ENCODE peak calls at places on chromosomes 13 and 19, in six cellular contexts. M, C, P, V, F and G are unnamed samples. For H3K4me1 and H3K27me3, the result is how much of the 10 kb centered on the place peaks cover.

GRCh38 chr13:102951808-102952207 is 106.0 kb downstream of the ERCC5 start:
- DNase-seq in P (no peak), C (no peak), V (no peak), M (no peak), F (no peak), G (no peak)

GRCh38 chr13:99501135-99501951 is at the start of gene TM9SF2:
- DNase-seq in C (peak), F (peak), P (peak), V (peak), M (peak), G (peak)

GRCh38 chr19:4967738-4968461 is 1.0 kb upstream of the KDM4B start:
- DNase-seq in M (peak), V (peak), F (peak), C (no peak), P (no peak), G (no peak)

GRCh38 chr13:112141643-112142400 is 74.9 kb downstream of the SOX1 start:
- DNase-seq in C (no peak), P (no peak), F (no peak), V (no peak), M (no peak), G (no peak)

GRCh38 chr19:1069009-1069779 is 2.2 kb downstream of the ARHGAP45 start:
- DNase-seq in V (no peak), P (no peak), M (no peak), C (no peak), F (no peak), G (peak)

GRCh38 chr13:113976711-113977684 is 3.1 kb upstream of the C13orf46 start:
- DNase-seq in F (peak), V (peak), C (no peak), P (peak), M (peak), G (no peak)

GRCh38 chr13:40060318-40061007 is 405.0 kb downstream of the COG6 start:
- DNase-seq in F (peak), M (peak), V (peak), C (no peak), P (no peak), G (no peak)

GRCh38 chr13:102945324-102945815 is 99.5 kb downstream of the ERCC5 start:
- DNase-seq in V (no peak), F (no peak), C (no peak), M (no peak), P (no peak), G (no peak)

GRCh38 chr13:98384739-98385138 is 192.2 kb downstream of the STK24 start:
- DNase-seq in V (peak), P (no peak), F (no peak), C (no peak), M (peak), G (no peak)

GRCh38 chr13:112067871-112068305 is 939 bp downstream of the SOX1 start:
- DNase-seq in P (no peak), F (no peak), C (no peak), V (peak), M (no peak), G (no peak)

GRCh38 chr13:23321534-23322241 is 111.8 kb downstream of the SACS start:
- DNase-seq in P (no peak), V (peak), M (peak), C (no peak), F (peak), G (no peak)

GRCh38 chr13:41178040-41178439 is 16.3 kb downstream of the KBTBD7 start:
- DNase-seq in M (peak), P (no peak), V (peak), F (no peak), C (no peak), G (no peak)

GRCh38 chr13:32824671-32825070 is 191.6 kb upstream of the KL start:
- DNase-seq in C (peak), M (peak), P (peak), V (peak), F (peak), G (no peak)

DNA sequence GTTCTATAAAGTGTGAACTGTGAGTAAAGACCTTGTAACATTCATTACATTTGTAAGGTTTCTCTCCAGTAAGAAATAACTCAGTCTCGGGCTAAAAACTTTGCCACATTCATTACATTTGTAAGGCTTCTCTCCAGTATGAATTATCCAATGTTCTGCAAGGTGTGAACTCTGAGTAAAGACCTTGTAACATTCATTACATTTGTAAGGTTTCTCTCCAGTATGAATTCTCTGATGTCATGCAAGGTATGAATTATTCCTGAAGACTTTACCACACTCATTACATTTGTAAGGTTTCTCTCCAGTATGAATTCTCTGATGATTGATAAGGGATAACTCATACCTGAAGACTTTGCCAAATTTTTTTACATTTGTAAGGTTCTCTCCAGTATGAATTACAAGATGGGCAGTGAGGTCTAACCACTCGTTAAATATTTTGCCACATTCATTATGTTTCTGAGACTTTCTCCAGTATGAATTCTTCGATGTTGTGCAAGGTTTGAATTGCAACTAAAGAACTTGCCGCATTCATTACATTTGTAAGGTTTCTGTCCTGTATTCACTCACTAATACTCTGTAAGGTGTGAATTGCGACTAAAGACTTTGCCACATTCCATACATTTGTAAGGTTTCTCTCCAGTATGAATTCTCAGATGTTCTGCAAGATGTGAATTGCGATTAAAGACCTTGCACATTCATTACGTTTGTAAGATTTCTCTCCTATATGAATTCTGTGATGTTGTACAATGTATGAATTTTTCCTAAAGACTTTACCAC is 21.2 kb downstream of the ZNF578 start:
- DNase-seq in M (no peak), F (no peak), P (no peak), C (no peak), V (no peak), G (no peak)
- H2AFZ ChIP-seq in M (no peak), F (no peak), P (no peak), C (no peak), V (no peak), G (no peak)

GRCh38 chr19:18290250-18291018 is 9.0 kb upstream of the JUND start:
- DNase-seq in M (no peak), F (no peak), P (no peak), V (peak), C (no peak), G (peak)
- H3K4me1 ChIP-seq in M (under half), F (under half), P (under half), V (under half), C (under half), G (under half)

DNA sequence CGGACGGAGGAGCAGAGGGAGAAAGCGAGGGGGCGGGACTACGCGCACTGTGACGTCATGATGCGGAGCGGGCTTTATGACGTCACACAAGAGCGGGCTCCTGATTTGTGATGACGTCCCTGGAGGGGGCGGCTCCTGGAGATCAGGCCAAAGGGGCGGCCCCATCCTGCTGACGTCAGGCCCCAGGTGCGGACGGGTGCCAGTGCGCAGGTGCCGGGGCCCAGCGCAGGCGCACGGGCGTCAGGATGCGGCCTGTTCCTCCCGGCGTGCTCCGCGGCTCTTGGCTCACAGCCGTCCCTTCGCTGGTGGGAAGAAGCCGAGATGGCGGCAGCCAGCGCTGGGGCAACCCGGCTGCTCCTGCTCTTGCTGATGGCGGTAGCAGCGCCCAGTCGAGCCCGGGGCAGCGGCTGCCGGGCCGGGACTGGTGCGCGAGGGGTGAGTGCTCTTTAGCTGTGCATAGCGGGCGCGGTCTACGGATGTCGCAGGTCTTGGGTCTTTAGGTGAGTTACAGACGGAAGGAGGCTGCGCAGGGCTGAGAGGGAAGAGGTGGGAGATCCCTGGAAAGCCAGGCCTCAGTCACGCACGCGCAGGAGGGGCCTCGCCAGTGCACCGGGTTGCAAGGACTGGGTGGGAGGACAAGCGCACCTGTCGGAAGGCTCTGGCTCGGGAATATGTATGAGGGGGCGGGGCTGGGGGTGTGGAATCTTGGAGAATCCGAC is at the start of the genes EMC10 and GARIN5A:
- DNase-seq in F (peak), M (peak), C (peak), V (peak), P (peak), G (peak)
- H3K27me3 ChIP-seq in F (under half), M (under half), C (under half), V (under half), P (under half), G (under half)

GRCh38 chr13:47835470-47836228 is 165.4 kb downstream of the SUCLA2 start:
- DNase-seq in F (no peak), C (no peak), V (no peak), P (no peak), M (no peak), G (no peak)
- H2AFZ ChIP-seq in F (no peak), C (peak), V (no peak), P (peak), M (no peak), G (no peak)

DNA sequence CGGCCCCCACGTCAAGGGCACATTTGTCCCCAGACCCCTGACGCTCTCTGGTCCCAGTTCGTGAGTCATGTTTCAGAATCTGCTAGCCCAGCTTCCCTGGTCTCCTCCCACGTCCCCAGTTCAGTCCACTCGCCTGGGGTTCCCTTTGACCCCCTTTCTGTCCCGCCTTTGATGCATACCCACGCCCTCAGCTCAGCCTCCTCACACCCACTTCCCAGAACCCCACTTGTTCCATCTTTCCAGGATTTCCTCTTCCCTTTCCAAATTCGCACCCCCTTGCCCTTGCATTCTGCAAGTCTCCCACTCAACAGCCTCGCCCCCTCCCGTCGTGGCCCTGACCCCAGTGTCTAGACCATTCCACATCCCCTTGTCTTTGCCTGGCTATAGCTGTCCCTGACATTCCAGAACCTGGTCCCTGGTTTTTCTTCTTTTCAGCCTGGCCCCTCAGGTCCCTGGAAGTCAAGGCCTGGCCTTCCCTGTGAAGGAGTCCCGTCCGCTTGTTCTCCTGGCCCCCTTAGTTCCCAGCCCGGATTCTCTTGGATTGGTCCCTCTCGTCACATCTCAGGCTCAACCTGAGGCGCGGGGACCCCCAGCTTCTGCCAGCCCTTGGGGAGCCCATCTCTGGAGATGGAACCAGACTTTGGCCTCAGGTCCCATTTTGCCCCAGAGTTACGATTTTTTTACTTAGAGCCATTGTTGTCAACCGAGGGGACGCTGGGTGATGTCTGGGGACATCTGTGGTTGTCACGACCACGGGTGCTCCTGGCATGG is 1.3 kb downstream of the NCLN start:
- DNase-seq in P (no peak), V (peak), M (no peak), F (peak), C (no peak), G (no peak)
- H3K4me1 ChIP-seq in P (under half), V (under half), M (under half), F (under half), C (under half), G (half or more)

GRCh38 chr19:18252370-18252717 is 21.9 kb downstream of the IQCN start:
- DNase-seq in M (no peak), C (no peak), V (no peak), P (no peak), F (no peak), G (no peak)
- H3K27me3 ChIP-seq in M (under half), C (under half), V (under half), P (under half), F (under half), G (under half)

GRCh38 chr19:9528757-9529336 is 9.6 kb downstream of the ZNF426 start:
- DNase-seq in P (no peak), C (no peak), V (peak), M (peak), F (peak), G (no peak)
- H2AFZ ChIP-seq in P (no peak), C (no peak), V (no peak), M (no peak), F (no peak), G (no peak)

GRCh38 chr19:14116525-14116917 is 1.0 kb downstream of the PRKACA start:
- DNase-seq in M (no peak), V (peak), C (no peak), P (no peak), F (no peak), G (no peak)

GRCh38 chr19:14114854-14115253 is 2.7 kb downstream of the PRKACA start:
- DNase-seq in C (no peak), P (peak), F (peak), V (peak), M (no peak), G (peak)

GRCh38 chr19:14116918-14117578 is 514 bp downstream of the PRKACA start:
- DNase-seq in F (no peak), M (no peak), V (peak), C (no peak), P (no peak), G (peak)

GRCh38 chr19:14114439-14114838 is 3.1 kb downstream of the PRKACA start:
- DNase-seq in M (no peak), V (no peak), C (no peak), F (no peak), P (no peak), G (no peak)

DNA sequence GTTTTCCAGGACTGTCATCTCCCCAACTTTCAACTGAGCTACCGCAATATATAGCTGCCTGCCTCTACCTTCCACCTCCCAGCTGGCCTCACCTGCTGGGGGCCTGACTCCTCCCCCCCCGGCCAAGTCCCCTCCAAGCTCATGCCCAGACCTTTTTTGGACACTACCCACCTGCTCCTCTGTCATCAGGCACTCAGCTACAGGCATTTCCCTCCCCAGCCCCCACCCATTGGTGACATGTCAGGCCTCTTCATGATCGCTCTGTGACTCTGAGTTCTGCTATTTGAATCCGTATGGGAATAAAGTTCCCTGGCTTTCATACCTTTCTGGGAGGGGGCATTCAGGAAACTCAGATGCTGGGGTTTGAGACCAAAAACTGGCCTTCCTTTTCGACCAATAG is 1.8 kb downstream of the PRKACA start:
- DNase-seq in F (no peak), P (no peak), V (no peak), M (no peak), C (no peak), G (no peak)
- H3K4me1 ChIP-seq in F (under half), P (under half), V (under half), M (under half), C (under half), G (under half)

GRCh38 chr19:12834976-12835757 is 788 bp upstream of the RTBDN start:
- DNase-seq in P (peak), M (no peak), C (no peak), F (peak), V (peak), G (no peak)
- H3K27me3 ChIP-seq in P (under half), M (half or more), C (under half), F (under half), V (half or more), G (under half)

DNA sequence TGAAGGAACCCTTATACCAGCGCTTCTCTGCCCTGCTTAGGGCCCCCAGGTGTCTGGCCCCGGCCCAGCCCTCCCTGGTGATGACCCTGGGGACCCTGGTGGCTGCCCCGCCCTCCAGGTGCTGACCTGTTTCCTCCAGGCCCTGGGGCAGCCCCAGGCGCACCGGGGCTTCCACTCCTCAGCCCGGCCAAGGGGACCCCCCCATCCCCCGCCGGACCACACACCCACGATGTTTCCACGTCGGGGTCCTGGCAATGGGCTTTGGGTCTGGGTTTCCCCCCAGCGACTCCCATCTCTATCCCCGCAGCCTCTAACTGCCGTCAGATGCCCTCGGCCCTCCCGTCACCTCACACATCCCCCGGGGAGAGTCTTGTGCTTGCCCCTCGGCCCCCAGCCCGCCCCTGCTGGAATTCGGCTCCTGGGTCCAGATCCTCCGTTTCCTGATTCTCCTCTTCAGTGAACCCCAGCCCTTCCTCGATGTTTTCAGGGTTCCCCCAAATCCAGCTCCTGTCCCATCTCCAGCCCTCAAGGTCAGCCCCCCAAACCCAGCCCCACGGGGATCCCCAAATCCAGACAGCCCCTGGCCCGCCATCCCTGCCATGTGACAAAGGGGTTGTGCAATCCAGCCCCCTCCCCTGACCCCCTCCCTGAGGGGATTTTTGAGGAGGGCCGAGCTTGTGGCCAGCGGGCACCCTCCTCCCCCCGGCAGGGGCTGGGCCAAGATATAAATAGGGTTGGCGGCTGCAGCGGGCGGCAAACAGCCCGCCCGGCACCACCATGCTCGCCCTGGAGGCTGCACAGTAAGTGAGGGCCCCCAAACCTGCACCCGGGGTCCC is at the start of gene SPIB:
- DNase-seq in M (no peak), P (no peak), F (no peak), C (no peak), V (no peak), G (no peak)
- H2AFZ ChIP-seq in M (no peak), P (no peak), F (no peak), C (peak), V (no peak), G (no peak)